ENCODE peak calls at places on chromosomes 13 and 19, in six cellular contexts. X is GM06990, P is PC-9, O is epithelial cell of esophagus, W is foreskin fibroblast, A is A172. Z is an unnamed sample.

GRCh38 chr19:12720851-12721655 is 2.7 kb downstream of the TNPO2 start:
- DNase-seq in P (no peak), W (peak), X (no peak), O (peak), A (no peak), Z (no peak)

GRCh38 chr19:11191934-11192333 is 5.4 kb downstream of the KANK2 start:
- DNase-seq in X (peak), P (no peak), W (no peak), O (no peak), A (no peak), Z (peak)

GRCh38 chr19:6958786-6959185 is 62.4 kb downstream of the MBD3L2B start:
- DNase-seq in A (no peak), W (no peak), O (no peak), X (no peak), P (no peak), Z (no peak)

GRCh38 chr13:40806241-40806640 is 16.8 kb downstream of the SLC25A15 start:
- DNase-seq in A (no peak), X (no peak), W (no peak), P (no peak), O (no peak), Z (no peak)

GRCh38 chr13:59111711-59112110 is 1052.0 kb downstream of the DIAPH3 start:
- DNase-seq in A (peak), W (peak), X (no peak), P (no peak), O (no peak), Z (no peak)

GRCh38 chr19:34925278-34925855 is 1.3 kb upstream of the ZNF30 start:
- DNase-seq in P (no peak), W (no peak), X (no peak), O (no peak), A (no peak), Z (no peak)

GRCh38 chr13:30734434-30734833 is 909 bp upstream of the ALOX5AP start:
- DNase-seq in X (no peak), O (peak), A (peak), P (peak), W (no peak), Z (no peak)

GRCh38 chr19:19137556-19138109 is 645 bp downstream of the TMEM161A start:
- DNase-seq in P (no peak), O (no peak), X (no peak), W (no peak), A (no peak), Z (no peak)

GRCh38 chr13:42327725-42328124 is 55.8 kb downstream of the AKAP11 start:
- DNase-seq in X (no peak), O (no peak), P (no peak), A (no peak), W (no peak), Z (no peak)

GRCh38 chr13:23876265-23876664 is 12.9 kb downstream of the MIPEP start:
- DNase-seq in P (no peak), X (no peak), O (peak), A (no peak), W (no peak), Z (no peak)

GRCh38 chr19:55452381-55453325 is 8.8 kb downstream of the ISOC2 start:
- DNase-seq in W (peak), P (peak), O (peak), A (no peak), X (peak), Z (no peak)

GRCh38 chr13:21670006-21670882 is 629 bp upstream of the FGF9 start:
- DNase-seq in X (peak), P (no peak), W (peak), O (peak), A (no peak), Z (no peak)

GRCh38 chr19:40614595-40615411 is 13.6 kb downstream of the LTBP4 start:
- DNase-seq in X (peak), W (peak), P (peak), O (peak), A (peak), Z (peak)

GRCh38 chr19:37007587-37008220 is 70.5 kb upstream of the ZNF420 start:
- DNase-seq in X (peak), W (peak), P (no peak), O (no peak), A (no peak), Z (no peak)

GRCh38 chr19:10450853-10451609 is 30.7 kb downstream of the PDE4A start:
- DNase-seq in A (peak), W (no peak), X (no peak), P (no peak), O (no peak), Z (no peak)

GRCh38 chr19:30567535-30568232 is 195.5 kb downstream of the ZNF536 start:
- DNase-seq in O (no peak), X (no peak), W (no peak), P (no peak), A (no peak), Z (no peak)

GRCh38 chr13:113452942-113453901 is at the start of gene ADPRHL1:
- DNase-seq in A (no peak), O (no peak), W (peak), P (no peak), X (no peak), Z (no peak)

GRCh38 chr19:35528218-35529038 is at the start of gene SBSN:
- DNase-seq in A (peak), P (no peak), X (no peak), O (peak), W (peak), Z (no peak)

GRCh38 chr13:114063545-114064515 is 68.6 kb downstream of the RASA3 start:
- DNase-seq in O (peak), X (peak), W (peak), P (no peak), A (peak), Z (no peak)

GRCh38 chr19:4374451-4375163 is 25.7 kb downstream of the SH3GL1 start:
- DNase-seq in P (peak), A (peak), W (peak), X (no peak), O (peak), Z (no peak)

GRCh38 chr19:2235396-2236284 is 489 bp downstream of the PLEKHJ1 start:
- DNase-seq in O (no peak), X (no peak), W (no peak), A (peak), P (no peak), Z (no peak)

GRCh38 chr19:55647732-55648656 is at the start of gene CCDC106:
- DNase-seq in O (peak), A (no peak), P (peak), W (peak), X (peak), Z (no peak)

Z was measured in GM12878.